ENCODE peak calls at places on chromosomes 1 and 21, in eight cellular contexts. G is HFF-Myc, I is IMR-90, B is heart right ventricle, P is thoracic aorta, H is spleen, Z is mammary epithelial cell, D is AG10803. A is an unnamed sample.

GRCh38 chr1:59709333-59709732 is 105.4 kb upstream of the HOOK1 start:
- DNase-seq in G (no peak), I (no peak), B (no peak), P (no peak), H (no peak), Z (no peak), D (no peak), A (no peak)

GRCh38 chr1:121594096-121594495 is 409.3 kb downstream of the SRGAP2C start:
- DNase-seq in G (no peak), I (no peak), B (no peak), P (no peak), H (no peak), Z (no peak), D (no peak), A (no peak)

GRCh38 chr1:66679140-66679539 is 73.1 kb upstream of the DYNLT5 start:
- DNase-seq in G (no peak), I (no peak), B (peak), P (no peak), H (no peak), Z (no peak), D (no peak), A (no peak)

GRCh38 chr1:93675931-93676330 is 5.7 kb downstream of the BCAR3 start:
- DNase-seq in G (no peak), I (no peak), B (no peak), P (no peak), H (no peak), Z (no peak), D (no peak), A (no peak)

GRCh38 chr1:175182347-175182746 is 10.2 kb downstream of the KIAA0040 start:
- DNase-seq in G (no peak), I (no peak), B (no peak), P (no peak), H (no peak), Z (no peak), D (no peak), A (no peak)

GRCh38 chr21:27206368-27206982 is 239.6 kb upstream of the ADAMTS5 start:
- DNase-seq in G (no peak), I (peak), B (no peak), P (no peak), H (no peak), Z (no peak), D (peak), A (peak)

GRCh38 chr21:32456497-32456918 is 44.0 kb downstream of the EVA1C start:
- DNase-seq in G (peak), I (peak), B (no peak), P (no peak), H (no peak), Z (no peak), D (peak), A (peak)

GRCh38 chr1:180837025-180837424 is 75.7 kb upstream of the KIAA1614 start:
- DNase-seq in G (no peak), I (no peak), B (no peak), P (no peak), H (no peak), Z (no peak), D (no peak), A (no peak)

GRCh38 chr1:87242445-87243185 is 86.1 kb upstream of the LMO4 start:
- DNase-seq in G (no peak), I (no peak), B (no peak), P (no peak), H (no peak), Z (no peak), D (no peak), A (no peak)

GRCh38 chr1:79371802-79372201 is 365.3 kb upstream of the ADGRL4 start:
- DNase-seq in G (no peak), I (no peak), B (no peak), P (no peak), H (no peak), Z (no peak), D (no peak), A (no peak)

GRCh38 chr1:156599811-156600210 is 1.5 kb downstream of the GPATCH4 start:
- DNase-seq in G (no peak), I (no peak), B (no peak), P (no peak), H (no peak), Z (peak), D (no peak), A (no peak)

GRCh38 chr1:72037745-72038343 is 244.5 kb downstream of the NEGR1 start:
- DNase-seq in G (peak), I (peak), B (peak), P (no peak), H (no peak), Z (peak), D (peak), A (peak)

GRCh38 chr1:227944066-227944930 is 3.4 kb downstream of the WNT9A start:
- DNase-seq in G (no peak), I (no peak), B (peak), P (no peak), H (peak), Z (no peak), D (no peak), A (no peak)

GRCh38 chr1:17564458-17565393 is 25.2 kb downstream of the ARHGEF10L start:
- DNase-seq in G (no peak), I (no peak), B (no peak), P (no peak), H (no peak), Z (no peak), D (no peak), A (no peak)

DNA sequence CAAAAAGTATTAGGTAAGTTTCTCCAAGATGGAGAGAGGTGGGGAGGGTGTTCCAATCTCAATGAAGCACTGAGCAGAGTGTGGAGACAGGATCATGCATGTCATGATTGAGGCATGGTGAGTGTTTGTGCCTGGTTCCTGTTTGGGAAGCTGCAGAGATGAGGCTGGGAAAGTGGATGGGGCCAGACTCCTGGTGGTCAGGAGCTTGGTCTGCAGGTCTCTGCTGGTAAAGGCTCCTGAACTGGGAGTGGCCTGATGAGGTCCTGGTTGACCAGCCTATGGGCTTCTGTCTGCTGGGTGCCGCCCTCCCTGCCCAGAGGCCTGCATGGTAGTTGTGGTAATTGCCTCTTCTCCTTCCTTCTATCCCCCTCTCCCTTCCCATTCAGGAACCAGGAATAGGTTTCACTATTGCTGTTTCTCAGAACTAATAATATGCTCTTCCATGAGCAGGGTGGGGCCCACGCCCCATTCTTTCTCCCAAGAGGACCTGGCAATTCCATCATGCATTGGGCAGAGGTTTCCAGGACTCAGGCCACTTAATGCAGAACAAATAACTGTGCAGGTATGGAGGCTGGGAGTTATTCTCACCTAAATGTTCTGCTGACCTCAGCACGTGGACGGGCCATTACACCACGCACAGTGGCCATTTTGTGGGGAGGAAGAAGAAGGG is 24.5 kb downstream of the PROK1 start:
- DNase-seq in G (no peak), I (no peak), B (no peak), P (no peak), H (peak), Z (peak), D (no peak), A (no peak)
- H3K4me3 ChIP-seq in G (no peak), I (no peak), B (no peak), P (no peak), H (no peak), Z (no peak), D (no peak), A (no peak)

GRCh38 chr1:171563675-171564074 is 58.4 kb upstream of the MYOCOS start:
- DNase-seq in G (no peak), I (peak), B (no peak), P (no peak), H (no peak), Z (peak), D (peak), A (no peak)

GRCh38 chr1:171566467-171566866 is 55.6 kb upstream of the MYOCOS start:
- DNase-seq in G (no peak), I (no peak), B (no peak), P (no peak), H (no peak), Z (no peak), D (no peak), A (no peak)
- TF ChIP-seq CTCF in G (peak), I (no peak), B (no peak), P (no peak), H (no peak), Z (no peak), D (no peak), A (peak)

GRCh38 chr1:153548722-153549695 is at the start of gene S100A3:
- DNase-seq in G (no peak), I (peak), B (peak), P (no peak), H (peak), Z (peak), D (peak), A (peak)
- H3K4me3 ChIP-seq in G (peak), I (no peak), B (no peak), P (peak), H (no peak), Z (no peak), D (peak), A (peak)

GRCh38 chr1:208042041-208042615 is 131.2 kb upstream of the CD34 start:
- DNase-seq in G (no peak), I (no peak), B (no peak), P (no peak), H (peak), Z (no peak), D (no peak), A (no peak)

GRCh38 chr1:208045410-208046252 is 134.7 kb upstream of the CD34 start:
- DNase-seq in G (no peak), I (no peak), B (no peak), P (no peak), H (no peak), Z (no peak), D (no peak), A (no peak)

GRCh38 chr1:208044568-208045241 is 133.8 kb upstream of the CD34 start:
- DNase-seq in G (no peak), I (no peak), B (no peak), P (no peak), H (peak), Z (no peak), D (no peak), A (no peak)

GRCh38 chr1:208042868-208043267 is 131.9 kb upstream of the CD34 start:
- DNase-seq in G (no peak), I (no peak), B (no peak), P (no peak), H (peak), Z (no peak), D (no peak), A (no peak)

DNA sequence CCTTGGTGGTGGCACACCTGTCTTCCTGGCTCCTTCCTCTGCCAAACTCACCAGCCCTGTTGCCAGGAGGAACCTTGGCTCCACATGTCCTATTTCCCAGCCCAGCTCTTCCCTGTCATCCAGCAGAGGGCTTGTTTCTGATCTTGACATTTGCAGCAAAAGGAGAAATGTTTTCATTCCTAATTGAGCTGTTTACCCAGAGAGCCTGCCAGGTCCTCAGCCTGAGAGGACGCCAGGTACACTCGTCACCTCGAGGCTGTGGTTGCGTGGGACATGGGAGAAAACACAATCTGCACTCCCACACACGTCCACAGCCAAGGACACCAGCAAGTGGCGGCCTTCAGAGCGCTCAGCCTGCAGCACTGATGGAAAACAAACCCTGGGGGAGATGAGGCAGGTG is 132.8 kb upstream of the CD34 start:
- DNase-seq in G (no peak), I (no peak), B (peak), P (no peak), H (peak), Z (no peak), D (no peak), A (no peak)
- TF ChIP-seq CTCF in G (no peak), I (no peak), B (no peak), P (no peak), H (no peak), Z (no peak), D (no peak), A (no peak)

GRCh38 chr1:219066631-219067349 is 106.9 kb upstream of the LYPLAL1 start:
- DNase-seq in G (peak), I (peak), B (peak), P (no peak), H (no peak), Z (peak), D (peak), A (peak)
- H3K4me3 ChIP-seq in G (no peak), I (no peak), B (no peak), P (no peak), H (no peak), Z (no peak), D (no peak), A (no peak)

GRCh38 chr1:27391511-27392095 is 819 bp upstream of the GPR3 start:
- DNase-seq in G (no peak), I (peak), B (peak), P (no peak), H (peak), Z (peak), D (no peak), A (no peak)
- TF ChIP-seq CTCF in G (no peak), I (no peak), B (no peak), P (no peak), H (no peak), Z (no peak), D (no peak), A (no peak)

GRCh38 chr1:26694597-26695416 is 1.0 kb upstream of the ARID1A start:
- DNase-seq in G (no peak), I (no peak), B (no peak), P (no peak), H (no peak), Z (no peak), D (no peak), A (no peak)

GRCh38 chr1:26693557-26694184 is 2.1 kb upstream of the ARID1A start:
- DNase-seq in G (no peak), I (no peak), B (no peak), P (no peak), H (no peak), Z (no peak), D (no peak), A (no peak)

GRCh38 chr1:26695417-26696190 is at the start of gene ARID1A:
- DNase-seq in G (peak), I (peak), B (peak), P (peak), H (peak), Z (peak), D (peak), A (peak)

GRCh38 chr1:26692793-26693490 is 2.9 kb upstream of the ARID1A start:
- DNase-seq in G (peak), I (peak), B (peak), P (peak), H (peak), Z (peak), D (peak), A (peak)

DNA sequence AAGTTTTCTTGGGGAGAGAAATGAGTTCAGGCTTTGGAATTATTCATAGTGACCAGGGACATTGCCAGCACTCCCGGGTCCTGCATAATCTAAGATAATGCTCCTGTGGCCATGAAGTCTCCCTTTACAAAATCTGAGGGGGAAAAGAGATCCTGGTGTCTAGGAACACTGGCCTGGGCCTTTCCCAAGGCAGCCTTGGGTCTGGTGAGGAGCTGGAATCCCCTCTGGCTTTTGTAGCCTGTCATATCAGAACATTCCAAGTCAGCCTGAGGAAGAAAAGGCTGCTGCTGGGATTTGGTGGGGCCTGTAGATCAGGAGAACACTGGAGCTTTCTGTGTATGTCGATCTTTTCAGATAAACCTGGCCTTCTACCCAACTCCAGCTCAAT is 1.6 kb upstream of the ARID1A start:
- DNase-seq in G (no peak), I (no peak), B (no peak), P (no peak), H (no peak), Z (no peak), D (no peak), A (no peak)
- H3K4me3 ChIP-seq in G (no peak), I (no peak), B (no peak), P (peak), H (no peak), Z (no peak), D (no peak), A (peak)